ENCODE peak calls at places on chromosomes 3 and 15, in five cellular contexts. R, D, L, K and S are unnamed samples.

GRCh38 chr3:113495035-113495434 is 19.9 kb downstream of the SPICE1 start:
- DNase-seq in L (peak; percentile 26), R (peak; percentile 36), D (peak; percentile 75), K (no peak), S (peak; percentile 35)

GRCh38 chr3:22901684-22902083 is 301.4 kb upstream of the UBE2E2 start:
- DNase-seq in K (no peak), D (no peak), L (no peak), R (no peak), S (no peak)

GRCh38 chr3:43328653-43329052 is 42.3 kb downstream of the SNRK start:
- DNase-seq in K (no peak), L (peak; percentile 7), R (no peak), D (no peak), S (no peak)

GRCh38 chr3:197854596-197855343 is 63.7 kb downstream of the LRCH3 start:
- DNase-seq in L (peak; percentile 94), R (no peak), D (peak; percentile 99), K (no peak), S (no peak)

GRCh38 chr3:48543271-48543866 is 13.2 kb downstream of the PFKFB4 start:
- DNase-seq in R (no peak), D (no peak), K (no peak), L (no peak), S (no peak)

GRCh38 chr3:2837893-2838292 is 272.3 kb downstream of the IL5RA start:
- DNase-seq in L (no peak), R (no peak), D (no peak), K (no peak), S (no peak)

GRCh38 chr3:157109267-157110141 is 50.4 kb downstream of the CCNL1 start:
- DNase-seq in K (no peak), D (no peak), R (no peak), L (no peak), S (no peak)

GRCh38 chr15:87669846-87670245 is 586.7 kb downstream of the NTRK3 start:
- DNase-seq in L (no peak), D (no peak), K (no peak), R (no peak), S (no peak)

GRCh38 chr3:188358787-188359493 is 205.0 kb downstream of the LPP start:
- DNase-seq in K (no peak), L (no peak), R (no peak), D (no peak), S (no peak)

GRCh38 chr3:189360291-189360690 is 188.5 kb downstream of the TPRG1 start:
- DNase-seq in K (no peak), R (no peak), L (no peak), D (no peak), S (no peak)

GRCh38 chr3:66763294-66763693 is 234.8 kb upstream of the KBTBD8 start:
- DNase-seq in K (no peak), L (peak; percentile 5), D (peak; percentile 39), R (no peak), S (no peak)

GRCh38 chr15:87634361-87634760 is 622.2 kb downstream of the NTRK3 start:
- DNase-seq in L (no peak), D (no peak), K (no peak), R (no peak), S (no peak)

GRCh38 chr3:168989396-168989795 is 674.1 kb downstream of the MECOM start:
- DNase-seq in R (no peak), D (peak; percentile 3), L (no peak), K (no peak), S (no peak)

GRCh38 chr3:85164446-85164845 is 205.7 kb downstream of the CADM2 start:
- DNase-seq in L (no peak), D (no peak), K (no peak), R (no peak), S (no peak)

DNA sequence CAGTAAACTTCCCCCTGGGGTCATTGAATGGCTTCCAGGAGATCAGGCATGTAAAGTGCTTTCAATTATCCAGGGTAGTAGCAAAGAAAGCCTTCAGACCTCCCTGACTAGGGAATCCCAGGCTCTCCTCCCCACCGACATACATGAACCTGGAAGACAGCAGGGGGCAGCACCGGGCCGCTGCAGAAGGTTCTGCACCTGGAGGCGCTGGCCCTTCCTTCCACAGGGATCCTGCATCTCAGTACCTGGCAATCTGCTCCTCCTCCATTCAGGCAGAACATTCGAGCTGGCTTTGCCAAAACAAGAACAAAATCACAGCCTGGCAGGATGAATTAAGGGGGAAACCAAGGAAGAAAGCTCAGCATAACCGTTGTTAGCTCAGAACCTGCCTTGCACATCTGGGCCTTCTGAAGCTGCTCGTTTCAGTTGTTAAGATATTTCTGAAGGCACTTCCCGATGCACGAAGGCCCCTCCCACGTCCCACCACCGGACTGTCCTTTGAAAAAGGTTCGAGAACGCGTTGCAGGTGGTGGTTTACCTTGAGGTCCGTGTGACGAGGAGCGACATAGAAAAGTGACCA is 237.7 kb downstream of the SLCO3A1 start:
- DNase-seq in K (no peak), R (peak; percentile 75), D (peak; percentile 30), L (no peak), S (no peak)
- TF ChIP-seq CTCF in K (peak; percentile 33), R (peak; percentile 82), D (peak; percentile 53), L (peak; percentile 73), S (peak; percentile 33)

DNA sequence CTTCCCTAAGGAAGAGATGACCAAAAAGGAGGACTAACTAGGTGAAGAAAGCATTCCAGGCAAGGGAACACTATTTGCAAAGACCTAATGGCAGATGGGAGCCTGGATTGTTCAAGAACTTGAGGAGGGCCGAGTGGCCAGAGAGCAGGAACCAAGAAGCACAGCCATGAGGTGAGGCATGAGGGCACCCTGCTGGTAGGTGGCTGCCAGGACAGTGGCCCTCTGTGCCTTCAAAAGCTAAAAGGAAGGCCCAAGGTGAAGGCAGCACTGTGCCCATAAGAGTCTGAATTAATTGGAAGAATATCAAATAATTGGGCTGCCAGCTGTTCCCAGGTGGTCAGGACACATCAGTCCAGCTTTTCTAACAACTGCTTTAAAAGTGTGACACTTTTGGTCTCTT is 27.9 kb upstream of the CTDSPL start:
- DNase-seq in D (no peak), K (no peak), L (no peak), R (peak; percentile 11), S (no peak)
- TF ChIP-seq CTCF in D (peak; percentile 19), K (no peak), L (peak; percentile 46), R (no peak), S (no peak)

GRCh38 chr3:131806736-131807135 is 228.1 kb downstream of the CPNE4 start:
- DNase-seq in R (no peak), D (no peak), L (no peak), K (no peak), S (no peak)

GRCh38 chr3:131812433-131812832 is 222.4 kb downstream of the CPNE4 start:
- DNase-seq in R (no peak), D (peak; percentile 4), K (no peak), L (peak; percentile 46), S (no peak)

GRCh38 chr3:131807822-131808221 is 227.0 kb downstream of the CPNE4 start:
- DNase-seq in K (no peak), R (no peak), L (no peak), D (no peak), S (no peak)

DNA sequence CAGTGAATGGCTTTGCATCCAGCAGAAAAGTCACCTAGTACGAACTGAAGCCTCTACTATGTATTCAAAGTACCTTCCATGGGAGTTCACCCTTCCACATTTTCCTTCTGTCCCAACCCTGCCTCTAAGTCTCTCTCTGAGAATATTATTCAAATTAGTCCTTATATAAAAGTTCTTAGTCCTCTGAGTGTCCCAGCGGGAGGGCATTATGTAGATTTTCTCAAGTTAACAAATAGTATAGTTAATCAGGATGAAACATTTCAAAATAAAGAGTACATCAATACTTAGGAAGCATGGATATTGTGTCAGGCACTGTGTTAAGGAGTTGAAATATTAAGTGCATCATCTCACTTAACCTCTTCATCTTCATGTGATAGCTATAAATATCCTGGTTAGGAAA is 223.3 kb downstream of the CPNE4 start:
- DNase-seq in L (no peak), R (no peak), D (no peak), K (no peak), S (no peak)
- TF ChIP-seq CTCF in L (no peak), R (no peak), D (no peak), K (no peak), S (no peak)

GRCh38 chr3:29850641-29851040 is 569.8 kb downstream of the RBMS3 start:
- DNase-seq in K (no peak), D (peak; percentile 7), R (no peak), L (no peak), S (no peak)
- TF ChIP-seq CTCF in K (no peak), D (peak; percentile 29), R (no peak), L (peak; percentile 33), S (no peak)

GRCh38 chr3:79534732-79535131 is 233.1 kb downstream of the ROBO1 start:
- DNase-seq in D (no peak), L (no peak), R (no peak), K (no peak), S (no peak)
- TF ChIP-seq CTCF in D (no peak), L (no peak), R (no peak), K (no peak), S (no peak)